ENCODE peak calls at places on chromosomes 2 and 18, in five cellular contexts. One of them, this sample, is unnamed. For H3K36me3, the result is how much of the 10 kb centered on the place peaks cover.

GRCh38 chr2:119645173-119645846 is 33.7 kb upstream of the TMEM177 start:
- DNase-seq in left ventricle myocardium inferior: no peak
- DNase-seq in CD4-positive, CD25-positive, alpha-beta regulatory T cell: no peak
- DNase-seq in effector memory CD4-positive, alpha-beta T cell: no peak
- DNase-seq in lower lobe of right lung: no peak
- DNase-seq in this sample: no peak

GRCh38 chr2:234911271-234911670 is 40.5 kb upstream of the SH3BP4 start:
- DNase-seq in left ventricle myocardium inferior: no peak
- DNase-seq in effector memory CD4-positive, alpha-beta T cell: no peak
- DNase-seq in lower lobe of right lung: no peak
- DNase-seq in CD4-positive, CD25-positive, alpha-beta regulatory T cell: no peak
- DNase-seq in this sample: no peak

GRCh38 chr18:6557470-6558245 is 142.9 kb upstream of the L3MBTL4 start:
- DNase-seq in lower lobe of right lung: no peak
- DNase-seq in CD4-positive, CD25-positive, alpha-beta regulatory T cell: no peak
- DNase-seq in effector memory CD4-positive, alpha-beta T cell: no peak
- DNase-seq in left ventricle myocardium inferior: no peak
- DNase-seq in this sample: no peak

GRCh38 chr2:71852141-71852711 is 295.4 kb downstream of the CYP26B1 start:
- DNase-seq in CD4-positive, CD25-positive, alpha-beta regulatory T cell: no peak
- DNase-seq in lower lobe of right lung: no peak
- DNase-seq in left ventricle myocardium inferior: peak
- DNase-seq in effector memory CD4-positive, alpha-beta T cell: no peak
- DNase-seq in this sample: no peak

GRCh38 chr2:44708646-44709000 is 232.9 kb upstream of the SIX3 start:
- DNase-seq in lower lobe of right lung: no peak
- DNase-seq in left ventricle myocardium inferior: no peak
- DNase-seq in CD4-positive, CD25-positive, alpha-beta regulatory T cell: no peak
- DNase-seq in effector memory CD4-positive, alpha-beta T cell: no peak
- DNase-seq in this sample: no peak

GRCh38 chr2:10028988-10029874 is 14.1 kb upstream of the KLF11 start:
- DNase-seq in left ventricle myocardium inferior: peak
- DNase-seq in effector memory CD4-positive, alpha-beta T cell: no peak
- DNase-seq in lower lobe of right lung: peak
- DNase-seq in CD4-positive, CD25-positive, alpha-beta regulatory T cell: peak
- DNase-seq in this sample: peak

GRCh38 chr18:25672490-25672889 is 320.5 kb upstream of the ZNF521 start:
- DNase-seq in lower lobe of right lung: no peak
- DNase-seq in effector memory CD4-positive, alpha-beta T cell: no peak
- DNase-seq in CD4-positive, CD25-positive, alpha-beta regulatory T cell: no peak
- DNase-seq in left ventricle myocardium inferior: no peak
- DNase-seq in this sample: no peak

GRCh38 chr2:74383254-74383653 is 3.1 kb upstream of the DCTN1 start:
- DNase-seq in effector memory CD4-positive, alpha-beta T cell: no peak
- DNase-seq in CD4-positive, CD25-positive, alpha-beta regulatory T cell: no peak
- DNase-seq in lower lobe of right lung: no peak
- DNase-seq in left ventricle myocardium inferior: no peak
- DNase-seq in this sample: no peak

GRCh38 chr2:37527362-37527761 is 144.1 kb downstream of the CDC42EP3 start:
- DNase-seq in lower lobe of right lung: no peak
- DNase-seq in CD4-positive, CD25-positive, alpha-beta regulatory T cell: no peak
- DNase-seq in left ventricle myocardium inferior: no peak
- DNase-seq in effector memory CD4-positive, alpha-beta T cell: no peak
- DNase-seq in this sample: no peak

GRCh38 chr18:48840491-48840877 is 110.3 kb downstream of the SMAD7 start:
- DNase-seq in CD4-positive, CD25-positive, alpha-beta regulatory T cell: no peak
- DNase-seq in lower lobe of right lung: peak
- DNase-seq in left ventricle myocardium inferior: no peak
- DNase-seq in effector memory CD4-positive, alpha-beta T cell: no peak
- DNase-seq in this sample: no peak

GRCh38 chr18:5582054-5582453 is 38.3 kb upstream of the EPB41L3 start:
- DNase-seq in lower lobe of right lung: no peak
- DNase-seq in effector memory CD4-positive, alpha-beta T cell: no peak
- DNase-seq in left ventricle myocardium inferior: no peak
- DNase-seq in CD4-positive, CD25-positive, alpha-beta regulatory T cell: no peak
- DNase-seq in this sample: no peak

GRCh38 chr2:120862254-120863172 is 126.8 kb downstream of the GLI2 start:
- DNase-seq in lower lobe of right lung: peak
- DNase-seq in CD4-positive, CD25-positive, alpha-beta regulatory T cell: no peak
- DNase-seq in effector memory CD4-positive, alpha-beta T cell: no peak
- DNase-seq in left ventricle myocardium inferior: no peak
- DNase-seq in this sample: peak

GRCh38 chr2:188503975-188504374 is 212.3 kb downstream of the GULP1 start:
- DNase-seq in CD4-positive, CD25-positive, alpha-beta regulatory T cell: no peak
- DNase-seq in effector memory CD4-positive, alpha-beta T cell: no peak
- DNase-seq in lower lobe of right lung: no peak
- DNase-seq in left ventricle myocardium inferior: no peak
- DNase-seq in this sample: no peak

GRCh38 chr2:227849906-227850305 is 21.5 kb upstream of the DAW1 start:
- DNase-seq in CD4-positive, CD25-positive, alpha-beta regulatory T cell: no peak
- DNase-seq in lower lobe of right lung: no peak
- DNase-seq in left ventricle myocardium inferior: no peak
- DNase-seq in effector memory CD4-positive, alpha-beta T cell: no peak
- DNase-seq in this sample: no peak

GRCh38 chr18:12516049-12516677 is 108.4 kb downstream of the PRELID3A start:
- DNase-seq in lower lobe of right lung: no peak
- DNase-seq in effector memory CD4-positive, alpha-beta T cell: no peak
- DNase-seq in left ventricle myocardium inferior: no peak
- DNase-seq in CD4-positive, CD25-positive, alpha-beta regulatory T cell: no peak
- DNase-seq in this sample: no peak

GRCh38 chr18:77851798-77852197 is 602.1 kb downstream of the GALR1 start:
- DNase-seq in effector memory CD4-positive, alpha-beta T cell: no peak
- DNase-seq in CD4-positive, CD25-positive, alpha-beta regulatory T cell: no peak
- DNase-seq in lower lobe of right lung: no peak
- DNase-seq in left ventricle myocardium inferior: no peak
- DNase-seq in this sample: no peak

GRCh38 chr2:170525566-170525900 is 189.6 kb upstream of the SP5 start:
- DNase-seq in left ventricle myocardium inferior: peak
- DNase-seq in effector memory CD4-positive, alpha-beta T cell: no peak
- DNase-seq in CD4-positive, CD25-positive, alpha-beta regulatory T cell: no peak
- DNase-seq in lower lobe of right lung: peak
- DNase-seq in this sample: peak

GRCh38 chr18:62262050-62262449 is 63.1 kb upstream of the TNFRSF11A start:
- DNase-seq in lower lobe of right lung: no peak
- DNase-seq in left ventricle myocardium inferior: no peak
- DNase-seq in effector memory CD4-positive, alpha-beta T cell: no peak
- DNase-seq in CD4-positive, CD25-positive, alpha-beta regulatory T cell: no peak
- DNase-seq in this sample: no peak

GRCh38 chr18:62258606-62259005 is 66.5 kb upstream of the TNFRSF11A start:
- DNase-seq in left ventricle myocardium inferior: no peak
- DNase-seq in effector memory CD4-positive, alpha-beta T cell: no peak
- DNase-seq in CD4-positive, CD25-positive, alpha-beta regulatory T cell: no peak
- DNase-seq in lower lobe of right lung: no peak
- DNase-seq in this sample: no peak

GRCh38 chr18:62258093-62258492 is 67.0 kb upstream of the TNFRSF11A start:
- DNase-seq in left ventricle myocardium inferior: no peak
- DNase-seq in lower lobe of right lung: no peak
- DNase-seq in effector memory CD4-positive, alpha-beta T cell: no peak
- DNase-seq in CD4-positive, CD25-positive, alpha-beta regulatory T cell: no peak
- DNase-seq in this sample: no peak
- H3K36me3 ChIP-seq in left ventricle myocardium inferior: half or more
- H3K36me3 ChIP-seq in lower lobe of right lung: half or more
- H3K36me3 ChIP-seq in effector memory CD4-positive, alpha-beta T cell: half or more
- H3K36me3 ChIP-seq in CD4-positive, CD25-positive, alpha-beta regulatory T cell: half or more
- H3K36me3 ChIP-seq in this sample: under half

GRCh38 chr2:113180131-113180946 is 6.6 kb downstream of the PSD4 start:
- DNase-seq in lower lobe of right lung: no peak
- DNase-seq in CD4-positive, CD25-positive, alpha-beta regulatory T cell: no peak
- DNase-seq in left ventricle myocardium inferior: no peak
- DNase-seq in effector memory CD4-positive, alpha-beta T cell: no peak
- DNase-seq in this sample: no peak

GRCh38 chr2:113179446-113180045 is 5.8 kb downstream of the PSD4 start:
- DNase-seq in left ventricle myocardium inferior: no peak
- DNase-seq in effector memory CD4-positive, alpha-beta T cell: no peak
- DNase-seq in lower lobe of right lung: no peak
- DNase-seq in CD4-positive, CD25-positive, alpha-beta regulatory T cell: no peak
- DNase-seq in this sample: no peak

GRCh38 chr2:113183264-113183663 is 9.5 kb downstream of the PSD4 start:
- DNase-seq in CD4-positive, CD25-positive, alpha-beta regulatory T cell: no peak
- DNase-seq in effector memory CD4-positive, alpha-beta T cell: no peak
- DNase-seq in left ventricle myocardium inferior: no peak
- DNase-seq in lower lobe of right lung: no peak
- DNase-seq in this sample: no peak

GRCh38 chr2:113182471-113183260 is 8.9 kb downstream of the PSD4 start:
- DNase-seq in left ventricle myocardium inferior: no peak
- DNase-seq in CD4-positive, CD25-positive, alpha-beta regulatory T cell: no peak
- DNase-seq in effector memory CD4-positive, alpha-beta T cell: no peak
- DNase-seq in lower lobe of right lung: no peak
- DNase-seq in this sample: peak

DNA sequence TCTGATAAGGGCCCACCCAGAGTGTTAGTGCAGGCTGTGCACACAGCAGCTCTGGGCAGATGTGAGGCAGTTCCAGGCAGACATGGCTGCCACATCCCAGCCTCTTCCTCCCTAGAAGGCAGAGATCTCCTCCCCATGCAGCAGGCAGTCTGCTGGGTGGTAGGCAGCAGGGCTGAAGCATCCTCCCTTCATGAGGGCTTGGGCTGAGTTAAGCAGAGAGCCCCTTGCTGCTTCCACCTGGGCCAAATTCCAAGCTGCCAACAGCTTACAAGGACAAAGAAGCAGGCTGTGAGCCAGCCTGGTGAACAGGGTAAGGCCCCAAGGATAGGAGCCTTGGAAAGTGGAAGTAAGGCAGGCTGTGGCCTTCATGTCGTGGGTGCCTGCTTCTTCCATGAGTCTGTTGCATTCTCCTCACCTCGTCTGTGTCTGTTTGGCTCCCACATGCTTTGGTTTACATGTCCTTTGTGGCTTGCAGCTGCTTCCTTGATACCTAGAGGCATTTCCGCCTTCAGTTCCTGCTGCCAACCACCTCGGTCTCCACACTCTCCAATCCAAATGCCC is 7.8 kb downstream of the PSD4 start:
- DNase-seq in lower lobe of right lung: no peak
- DNase-seq in CD4-positive, CD25-positive, alpha-beta regulatory T cell: no peak
- DNase-seq in effector memory CD4-positive, alpha-beta T cell: no peak
- DNase-seq in left ventricle myocardium inferior: no peak
- DNase-seq in this sample: no peak
- H3K36me3 ChIP-seq in lower lobe of right lung: under half
- H3K36me3 ChIP-seq in CD4-positive, CD25-positive, alpha-beta regulatory T cell: half or more
- H3K36me3 ChIP-seq in effector memory CD4-positive, alpha-beta T cell: under half
- H3K36me3 ChIP-seq in left ventricle myocardium inferior: under half
- H3K36me3 ChIP-seq in this sample: under half

DNA sequence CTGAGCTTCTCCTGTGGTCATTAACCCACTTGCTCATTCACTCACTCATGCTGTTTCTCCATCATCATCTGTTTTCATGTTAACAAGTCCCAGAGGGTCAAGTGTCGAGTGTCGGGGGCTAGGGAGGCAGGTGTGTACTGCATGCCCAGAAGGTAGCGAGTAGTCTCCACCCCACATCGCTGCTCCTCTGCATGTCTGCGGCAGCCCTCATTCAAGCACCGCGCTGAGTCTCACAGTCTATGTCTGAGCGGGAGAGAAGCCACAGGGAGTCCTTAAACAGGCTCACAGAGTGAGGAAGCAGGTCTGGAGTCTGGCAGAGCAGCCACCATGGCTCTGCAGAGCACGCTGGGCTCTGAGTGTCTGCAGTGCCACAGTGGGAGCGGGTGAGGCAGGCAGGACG is 121.3 kb upstream of the IL1R2 start:
- DNase-seq in lower lobe of right lung: no peak
- DNase-seq in CD4-positive, CD25-positive, alpha-beta regulatory T cell: no peak
- DNase-seq in left ventricle myocardium inferior: no peak
- DNase-seq in effector memory CD4-positive, alpha-beta T cell: no peak
- DNase-seq in this sample: no peak
- H3K36me3 ChIP-seq in lower lobe of right lung: half or more
- H3K36me3 ChIP-seq in CD4-positive, CD25-positive, alpha-beta regulatory T cell: half or more
- H3K36me3 ChIP-seq in left ventricle myocardium inferior: half or more
- H3K36me3 ChIP-seq in effector memory CD4-positive, alpha-beta T cell: half or more
- H3K36me3 ChIP-seq in this sample: half or more

GRCh38 chr2:36478332-36478738 is 119.6 kb downstream of the FEZ2 start:
- DNase-seq in lower lobe of right lung: no peak
- DNase-seq in left ventricle myocardium inferior: no peak
- DNase-seq in CD4-positive, CD25-positive, alpha-beta regulatory T cell: no peak
- DNase-seq in effector memory CD4-positive, alpha-beta T cell: no peak
- DNase-seq in this sample: no peak

GRCh38 chr2:36478999-36479398 is 119.0 kb downstream of the FEZ2 start:
- DNase-seq in effector memory CD4-positive, alpha-beta T cell: no peak
- DNase-seq in lower lobe of right lung: no peak
- DNase-seq in CD4-positive, CD25-positive, alpha-beta regulatory T cell: no peak
- DNase-seq in left ventricle myocardium inferior: no peak
- DNase-seq in this sample: no peak

GRCh38 chr2:36477744-36478143 is 120.2 kb downstream of the FEZ2 start:
- DNase-seq in lower lobe of right lung: no peak
- DNase-seq in CD4-positive, CD25-positive, alpha-beta regulatory T cell: no peak
- DNase-seq in left ventricle myocardium inferior: no peak
- DNase-seq in effector memory CD4-positive, alpha-beta T cell: no peak
- DNase-seq in this sample: no peak

GRCh38 chr2:36477315-36477714 is 120.7 kb downstream of the FEZ2 start:
- DNase-seq in CD4-positive, CD25-positive, alpha-beta regulatory T cell: no peak
- DNase-seq in left ventricle myocardium inferior: no peak
- DNase-seq in effector memory CD4-positive, alpha-beta T cell: no peak
- DNase-seq in lower lobe of right lung: no peak
- DNase-seq in this sample: no peak

GRCh38 chr2:36476411-36476810 is 120.8 kb downstream of the CRIM1 start:
- DNase-seq in left ventricle myocardium inferior: no peak
- DNase-seq in effector memory CD4-positive, alpha-beta T cell: no peak
- DNase-seq in CD4-positive, CD25-positive, alpha-beta regulatory T cell: no peak
- DNase-seq in lower lobe of right lung: no peak
- DNase-seq in this sample: no peak
- H3K36me3 ChIP-seq in left ventricle myocardium inferior: half or more
- H3K36me3 ChIP-seq in effector memory CD4-positive, alpha-beta T cell: under half
- H3K36me3 ChIP-seq in CD4-positive, CD25-positive, alpha-beta regulatory T cell: under half
- H3K36me3 ChIP-seq in lower lobe of right lung: under half
- H3K36me3 ChIP-seq in this sample: under half

GRCh38 chr2:925711-926110 is 24.9 kb upstream of the SNTG2 start:
- DNase-seq in CD4-positive, CD25-positive, alpha-beta regulatory T cell: no peak
- DNase-seq in left ventricle myocardium inferior: no peak
- DNase-seq in lower lobe of right lung: no peak
- DNase-seq in effector memory CD4-positive, alpha-beta T cell: no peak
- DNase-seq in this sample: no peak

GRCh38 chr2:925309-925708 is 25.3 kb upstream of the SNTG2 start:
- DNase-seq in CD4-positive, CD25-positive, alpha-beta regulatory T cell: no peak
- DNase-seq in left ventricle myocardium inferior: no peak
- DNase-seq in effector memory CD4-positive, alpha-beta T cell: no peak
- DNase-seq in lower lobe of right lung: no peak
- DNase-seq in this sample: no peak

GRCh38 chr2:926259-926780 is 24.3 kb upstream of the SNTG2 start:
- DNase-seq in CD4-positive, CD25-positive, alpha-beta regulatory T cell: no peak
- DNase-seq in effector memory CD4-positive, alpha-beta T cell: no peak
- DNase-seq in lower lobe of right lung: no peak
- DNase-seq in left ventricle myocardium inferior: no peak
- DNase-seq in this sample: no peak

GRCh38 chr2:924202-924601 is 26.4 kb upstream of the SNTG2 start:
- DNase-seq in CD4-positive, CD25-positive, alpha-beta regulatory T cell: no peak
- DNase-seq in effector memory CD4-positive, alpha-beta T cell: no peak
- DNase-seq in lower lobe of right lung: no peak
- DNase-seq in left ventricle myocardium inferior: no peak
- DNase-seq in this sample: no peak

GRCh38 chr2:924701-925100 is 25.9 kb upstream of the SNTG2 start:
- DNase-seq in left ventricle myocardium inferior: no peak
- DNase-seq in effector memory CD4-positive, alpha-beta T cell: no peak
- DNase-seq in lower lobe of right lung: no peak
- DNase-seq in CD4-positive, CD25-positive, alpha-beta regulatory T cell: no peak
- DNase-seq in this sample: no peak
- H3K36me3 ChIP-seq in left ventricle myocardium inferior: under half
- H3K36me3 ChIP-seq in effector memory CD4-positive, alpha-beta T cell: under half
- H3K36me3 ChIP-seq in lower lobe of right lung: under half
- H3K36me3 ChIP-seq in CD4-positive, CD25-positive, alpha-beta regulatory T cell: under half
- H3K36me3 ChIP-seq in this sample: under half